ENCODE peak calls at places on chromosomes 3 and 15, in seven cellular contexts. L is GOT3; J is activated CD8-positive, alpha-beta memory T cell treated with anti-CD3 and anti-CD28 coated beads for 48 hours; D is body of pancreas; K is cortex of kidney; B is T-helper 1 cell; U is lung microvascular endothelial cell. A is an unnamed sample.

GRCh38 chr3:170037463-170038433 is at the start of gene GPR160:
- DNase-seq in B (peak), U (peak), J (peak), K (no peak), L (peak), D (peak), A (peak)

GRCh38 chr15:39213385-39213840 is 367.5 kb upstream of the THBS1 start:
- DNase-seq in J (no peak), L (no peak), U (no peak), K (no peak), D (peak), B (no peak), A (peak)

GRCh38 chr3:40800343-40800742 is 275.6 kb downstream of the ZNF621 start:
- DNase-seq in D (no peak), U (peak), L (no peak), J (no peak), B (no peak), K (no peak), A (peak)

GRCh38 chr3:4492240-4493007 is 724 bp upstream of the ITPR1 start:
- DNase-seq in B (peak), L (no peak), K (no peak), D (peak), U (peak), J (no peak), A (peak)

GRCh38 chr3:94525039-94525438 is 462.2 kb downstream of the NSUN3 start:
- DNase-seq in B (no peak), U (no peak), J (no peak), D (no peak), K (no peak), L (no peak), A (peak)

GRCh38 chr3:32488609-32489008 is 14.0 kb downstream of the CMTM6 start:
- DNase-seq in U (no peak), K (no peak), L (no peak), J (no peak), D (no peak), B (no peak), A (no peak)

GRCh38 chr3:98274914-98275313 is 7.4 kb upstream of the OR5H2 start:
- DNase-seq in B (no peak), D (no peak), U (no peak), L (no peak), J (no peak), K (no peak), A (no peak)

GRCh38 chr15:64503197-64503596 is 42.8 kb downstream of the ZNF609 start:
- DNase-seq in K (no peak), L (no peak), D (no peak), U (peak), B (no peak), J (no peak), A (peak)

GRCh38 chr3:126485131-126485530 is 9.4 kb upstream of the ZXDC start:
- DNase-seq in U (no peak), J (no peak), D (no peak), L (no peak), K (no peak), B (no peak), A (no peak)